ENCODE peak calls at places on chromosomes 11 and 22, in nine cellular contexts. P, N, U, G, M, F, J, H and K are unnamed samples.
A peak's percentile ranks its signal among the peaks of the same experiment; 100 is the strongest.

GRCh38 chr11:1158681-1159525 is 1.1 kb downstream of the MUC5AC start:
- DNase-seq in P (no peak), N (no peak), U (peak; percentile 35), G (no peak), M (no peak), F (peak; percentile 70), J (no peak), H (no peak), K (no peak)

GRCh38 chr11:110835103-110835502 is 122.9 kb upstream of the ARHGAP20 start:
- DNase-seq in P (no peak), N (no peak), U (no peak), G (no peak), M (no peak), F (no peak), J (no peak), H (no peak), K (no peak)

GRCh38 chr11:77198440-77198849 is 70.4 kb downstream of the MYO7A start:
- DNase-seq in P (peak; percentile 44), N (no peak), U (peak; percentile 27), G (no peak), M (peak; percentile 48), F (peak; percentile 23), J (no peak), H (peak; percentile 36), K (peak; percentile 56)

GRCh38 chr11:12280838-12281565 is 96.4 kb upstream of the PARVA start:
- DNase-seq in P (no peak), N (peak; percentile 58), U (no peak), G (no peak), M (no peak), F (no peak), J (no peak), H (no peak), K (no peak)

GRCh38 chr22:31173386-31174145 is 13.6 kb downstream of the RNF185 start:
- DNase-seq in P (no peak), N (peak; percentile 69), U (no peak), G (no peak), M (no peak), F (no peak), J (peak; percentile 83), H (peak; percentile 16), K (no peak)

GRCh38 chr22:35777335-35777975 is 59.8 kb downstream of the APOL5 start:
- DNase-seq in P (no peak), N (no peak), U (no peak), G (no peak), M (no peak), F (no peak), J (peak; percentile 81), H (no peak), K (no peak)

GRCh38 chr11:68704887-68705286 is 20.5 kb downstream of the GAL start:
- DNase-seq in P (no peak), N (no peak), U (no peak), G (no peak), M (no peak), F (no peak), J (peak; percentile 2), H (no peak), K (no peak)

GRCh38 chr22:25389541-25389919 is 170.1 kb downstream of the CRYBB2 start:
- DNase-seq in P (no peak), N (no peak), U (no peak), G (no peak), M (no peak), F (no peak), J (no peak), H (no peak), K (no peak)

GRCh38 chr11:34174411-34175041 is 69.1 kb downstream of the NAT10 start:
- DNase-seq in P (peak; percentile 89), N (peak; percentile 47), U (peak; percentile 91), G (peak; percentile 47), M (peak; percentile 45), F (peak; percentile 92), J (peak; percentile 63), H (peak; percentile 80), K (peak; percentile 84)